ENCODE peak calls at places on chromosomes 7 and 10, in eight cellular contexts. One of them, this sample, is unnamed.

GRCh38 chr10:130350996-130351395 is 214.8 kb downstream of the GLRX3 start:
- DNase-seq in psoas muscle: no peak
- DNase-seq in cardiac muscle cell: no peak
- DNase-seq in astrocyte of the spinal cord: no peak
- DNase-seq in fibroblast of pulmonary artery: no peak
- DNase-seq in fibroblast of the aortic adventitia: no peak
- DNase-seq in AG09309: no peak
- DNase-seq in H1: no peak
- DNase-seq in this sample: no peak

GRCh38 chr7:132494474-132494873 is 81.8 kb downstream of the PLXNA4 start:
- DNase-seq in psoas muscle: no peak
- DNase-seq in cardiac muscle cell: no peak
- DNase-seq in astrocyte of the spinal cord: no peak
- DNase-seq in fibroblast of pulmonary artery: no peak
- DNase-seq in fibroblast of the aortic adventitia: no peak
- DNase-seq in AG09309: no peak
- DNase-seq in H1: no peak
- DNase-seq in this sample: no peak

GRCh38 chr10:16777473-16778370 is 39.5 kb downstream of the RSU1 start:
- DNase-seq in psoas muscle: no peak
- DNase-seq in cardiac muscle cell: peak; percentile 77
- DNase-seq in astrocyte of the spinal cord: peak; percentile 60
- DNase-seq in fibroblast of pulmonary artery: peak; percentile 84
- DNase-seq in fibroblast of the aortic adventitia: peak; percentile 73
- DNase-seq in AG09309: peak; percentile 5
- DNase-seq in H1: no peak
- DNase-seq in this sample: peak; percentile 23

GRCh38 chr10:103617362-103618026 is 124.0 kb downstream of the NEURL1 start:
- DNase-seq in psoas muscle: no peak
- DNase-seq in cardiac muscle cell: no peak
- DNase-seq in astrocyte of the spinal cord: no peak
- DNase-seq in fibroblast of pulmonary artery: no peak
- DNase-seq in fibroblast of the aortic adventitia: no peak
- DNase-seq in AG09309: no peak
- DNase-seq in H1: no peak
- DNase-seq in this sample: no peak

GRCh38 chr7:158366346-158366745 is 221.3 kb downstream of the PTPRN2 start:
- DNase-seq in psoas muscle: no peak
- DNase-seq in cardiac muscle cell: no peak
- DNase-seq in astrocyte of the spinal cord: no peak
- DNase-seq in fibroblast of pulmonary artery: no peak
- DNase-seq in fibroblast of the aortic adventitia: no peak
- DNase-seq in AG09309: no peak
- DNase-seq in H1: no peak
- DNase-seq in this sample: no peak

GRCh38 chr7:143405158-143405557 is 3.5 kb downstream of the EPHA1 start:
- DNase-seq in psoas muscle: no peak
- DNase-seq in cardiac muscle cell: no peak
- DNase-seq in astrocyte of the spinal cord: no peak
- DNase-seq in fibroblast of pulmonary artery: peak; percentile 56
- DNase-seq in fibroblast of the aortic adventitia: no peak
- DNase-seq in AG09309: no peak
- DNase-seq in H1: no peak
- DNase-seq in this sample: no peak

GRCh38 chr7:80732635-80733034 is 94.2 kb downstream of the CD36 start:
- DNase-seq in psoas muscle: no peak
- DNase-seq in cardiac muscle cell: no peak
- DNase-seq in astrocyte of the spinal cord: no peak
- DNase-seq in fibroblast of pulmonary artery: no peak
- DNase-seq in fibroblast of the aortic adventitia: no peak
- DNase-seq in AG09309: no peak
- DNase-seq in H1: peak; percentile 47
- DNase-seq in this sample: no peak

GRCh38 chr7:73900286-73900685 is 39.3 kb downstream of the TMEM270 start:
- DNase-seq in psoas muscle: no peak
- DNase-seq in cardiac muscle cell: no peak
- DNase-seq in astrocyte of the spinal cord: peak; percentile 29
- DNase-seq in fibroblast of pulmonary artery: no peak
- DNase-seq in fibroblast of the aortic adventitia: no peak
- DNase-seq in AG09309: no peak
- DNase-seq in H1: no peak
- DNase-seq in this sample: no peak

GRCh38 chr7:98250789-98251188 is 1.2 kb downstream of the TECPR1 start:
- DNase-seq in psoas muscle: no peak
- DNase-seq in cardiac muscle cell: no peak
- DNase-seq in astrocyte of the spinal cord: no peak
- DNase-seq in fibroblast of pulmonary artery: no peak
- DNase-seq in fibroblast of the aortic adventitia: no peak
- DNase-seq in AG09309: no peak
- DNase-seq in H1: no peak
- DNase-seq in this sample: no peak

GRCh38 chr7:158558816-158559215 is 28.8 kb downstream of the PTPRN2 start:
- DNase-seq in psoas muscle: no peak
- DNase-seq in cardiac muscle cell: no peak
- DNase-seq in astrocyte of the spinal cord: no peak
- DNase-seq in fibroblast of pulmonary artery: no peak
- DNase-seq in fibroblast of the aortic adventitia: no peak
- DNase-seq in AG09309: no peak
- DNase-seq in H1: no peak
- DNase-seq in this sample: no peak

GRCh38 chr10:5576154-5576748 is 51.5 kb downstream of the CALML3 start:
- DNase-seq in psoas muscle: no peak
- DNase-seq in cardiac muscle cell: no peak
- DNase-seq in astrocyte of the spinal cord: no peak
- DNase-seq in fibroblast of pulmonary artery: no peak
- DNase-seq in fibroblast of the aortic adventitia: no peak
- DNase-seq in AG09309: no peak
- DNase-seq in H1: no peak
- DNase-seq in this sample: no peak

GRCh38 chr10:9311702-9312499 is 1257.4 kb downstream of the GATA3 start:
- DNase-seq in psoas muscle: no peak
- DNase-seq in cardiac muscle cell: no peak
- DNase-seq in astrocyte of the spinal cord: no peak
- DNase-seq in fibroblast of pulmonary artery: no peak
- DNase-seq in fibroblast of the aortic adventitia: no peak
- DNase-seq in AG09309: no peak
- DNase-seq in H1: no peak
- DNase-seq in this sample: no peak

GRCh38 chr7:27359167-27359731 is 116.6 kb downstream of the EVX1 start:
- DNase-seq in psoas muscle: no peak
- DNase-seq in cardiac muscle cell: no peak
- DNase-seq in astrocyte of the spinal cord: no peak
- DNase-seq in fibroblast of pulmonary artery: no peak
- DNase-seq in fibroblast of the aortic adventitia: no peak
- DNase-seq in AG09309: no peak
- DNase-seq in H1: no peak
- DNase-seq in this sample: no peak

GRCh38 chr10:28719789-28720436 is 42.6 kb downstream of the BAMBI start:
- DNase-seq in psoas muscle: no peak
- DNase-seq in cardiac muscle cell: no peak
- DNase-seq in astrocyte of the spinal cord: peak; percentile 30
- DNase-seq in fibroblast of pulmonary artery: peak; percentile 70
- DNase-seq in fibroblast of the aortic adventitia: peak; percentile 65
- DNase-seq in AG09309: no peak
- DNase-seq in H1: no peak
- DNase-seq in this sample: no peak

GRCh38 chr10:47237316-47238260 is 62.4 kb upstream of the GDF10 start:
- DNase-seq in psoas muscle: no peak
- DNase-seq in cardiac muscle cell: no peak
- DNase-seq in astrocyte of the spinal cord: no peak
- DNase-seq in fibroblast of pulmonary artery: no peak
- DNase-seq in fibroblast of the aortic adventitia: no peak
- DNase-seq in AG09309: no peak
- DNase-seq in H1: peak; percentile 40
- DNase-seq in this sample: no peak

GRCh38 chr10:113997428-113997827 is 46.2 kb upstream of the ADRB1 start:
- DNase-seq in psoas muscle: peak; percentile 18
- DNase-seq in cardiac muscle cell: no peak
- DNase-seq in astrocyte of the spinal cord: no peak
- DNase-seq in fibroblast of pulmonary artery: no peak
- DNase-seq in fibroblast of the aortic adventitia: no peak
- DNase-seq in AG09309: no peak
- DNase-seq in H1: no peak
- DNase-seq in this sample: no peak

GRCh38 chr10:84525120-84525806 is 196.9 kb downstream of the CCSER2 start:
- DNase-seq in psoas muscle: no peak
- DNase-seq in cardiac muscle cell: peak; percentile 29
- DNase-seq in astrocyte of the spinal cord: no peak
- DNase-seq in fibroblast of pulmonary artery: peak; percentile 47
- DNase-seq in fibroblast of the aortic adventitia: peak; percentile 33
- DNase-seq in AG09309: no peak
- DNase-seq in H1: no peak
- DNase-seq in this sample: no peak

GRCh38 chr10:14414901-14415300 is 84.2 kb upstream of the FRMD4A start:
- DNase-seq in psoas muscle: no peak
- DNase-seq in cardiac muscle cell: no peak
- DNase-seq in astrocyte of the spinal cord: peak; percentile 81
- DNase-seq in fibroblast of pulmonary artery: peak; percentile 50
- DNase-seq in fibroblast of the aortic adventitia: peak; percentile 43
- DNase-seq in AG09309: no peak
- DNase-seq in H1: no peak
- DNase-seq in this sample: peak; percentile 45

GRCh38 chr10:91350651-91351081 is 59.5 kb upstream of the HECTD2 start:
- DNase-seq in psoas muscle: no peak
- DNase-seq in cardiac muscle cell: no peak
- DNase-seq in astrocyte of the spinal cord: peak; percentile 47
- DNase-seq in fibroblast of pulmonary artery: peak; percentile 50
- DNase-seq in fibroblast of the aortic adventitia: peak; percentile 39
- DNase-seq in AG09309: no peak
- DNase-seq in H1: no peak
- DNase-seq in this sample: no peak

GRCh38 chr7:1598286-1598685 is 28.5 kb upstream of the PSMG3 start:
- DNase-seq in psoas muscle: no peak
- DNase-seq in cardiac muscle cell: no peak
- DNase-seq in astrocyte of the spinal cord: no peak
- DNase-seq in fibroblast of pulmonary artery: no peak
- DNase-seq in fibroblast of the aortic adventitia: no peak
- DNase-seq in AG09309: no peak
- DNase-seq in H1: no peak
- DNase-seq in this sample: no peak

GRCh38 chr7:1597791-1598190 is 28.0 kb upstream of the PSMG3 start:
- DNase-seq in psoas muscle: no peak
- DNase-seq in cardiac muscle cell: no peak
- DNase-seq in astrocyte of the spinal cord: no peak
- DNase-seq in fibroblast of pulmonary artery: no peak
- DNase-seq in fibroblast of the aortic adventitia: no peak
- DNase-seq in AG09309: no peak
- DNase-seq in H1: no peak
- DNase-seq in this sample: no peak

GRCh38 chr7:1597361-1597760 is 27.5 kb upstream of the PSMG3 start:
- DNase-seq in psoas muscle: no peak
- DNase-seq in cardiac muscle cell: no peak
- DNase-seq in astrocyte of the spinal cord: no peak
- DNase-seq in fibroblast of pulmonary artery: no peak
- DNase-seq in fibroblast of the aortic adventitia: no peak
- DNase-seq in AG09309: no peak
- DNase-seq in H1: no peak
- DNase-seq in this sample: no peak

GRCh38 chr7:1599571-1600395 is 30.0 kb upstream of the PSMG3 start:
- DNase-seq in psoas muscle: no peak
- DNase-seq in cardiac muscle cell: no peak
- DNase-seq in astrocyte of the spinal cord: no peak
- DNase-seq in fibroblast of pulmonary artery: no peak
- DNase-seq in fibroblast of the aortic adventitia: no peak
- DNase-seq in AG09309: no peak
- DNase-seq in H1: no peak
- DNase-seq in this sample: no peak

DNA sequence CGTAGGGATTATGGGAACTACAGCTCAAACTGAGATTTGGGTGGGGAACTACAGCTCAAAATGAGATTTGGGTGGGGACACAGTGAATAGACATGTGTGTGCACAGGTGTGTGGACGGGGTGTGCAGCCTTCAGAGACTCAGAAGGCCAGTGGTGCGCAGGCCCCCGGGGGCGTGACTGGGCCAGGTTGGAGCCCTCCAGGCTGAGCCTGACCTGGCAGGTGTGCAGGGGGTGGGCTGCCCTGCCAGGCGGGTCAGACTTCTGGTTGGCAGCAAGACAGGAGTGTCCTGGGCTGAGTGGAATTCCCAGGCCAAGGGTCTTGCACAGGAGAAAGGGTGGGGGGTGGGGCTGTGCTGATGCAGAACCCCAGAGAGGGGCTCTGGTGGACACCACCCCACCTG is 29.1 kb upstream of the PSMG3 start:
- DNase-seq in psoas muscle: no peak
- DNase-seq in cardiac muscle cell: no peak
- DNase-seq in astrocyte of the spinal cord: no peak
- DNase-seq in fibroblast of pulmonary artery: no peak
- DNase-seq in fibroblast of the aortic adventitia: no peak
- DNase-seq in AG09309: no peak
- DNase-seq in H1: no peak
- DNase-seq in this sample: no peak
- H3K4me3 ChIP-seq in psoas muscle: no peak overlapping the region
- H3K4me3 ChIP-seq in cardiac muscle cell: no peak overlapping the region
- H3K4me3 ChIP-seq in astrocyte of the spinal cord: no peak overlapping the region
- H3K4me3 ChIP-seq in fibroblast of pulmonary artery: no peak overlapping the region
- H3K4me3 ChIP-seq in fibroblast of the aortic adventitia: no peak overlapping the region
- H3K4me3 ChIP-seq in AG09309: no peak overlapping the region
- H3K4me3 ChIP-seq in H1: no peak overlapping the region
- H3K4me3 ChIP-seq in this sample: no peak overlapping the region

GRCh38 chr10:109882251-109883057 is 40.9 kb downstream of the XPNPEP1 start:
- DNase-seq in psoas muscle: no peak
- DNase-seq in cardiac muscle cell: no peak
- DNase-seq in astrocyte of the spinal cord: no peak
- DNase-seq in fibroblast of pulmonary artery: no peak
- DNase-seq in fibroblast of the aortic adventitia: no peak
- DNase-seq in AG09309: no peak
- DNase-seq in H1: no peak
- DNase-seq in this sample: no peak
- TF ChIP-seq CTCF in psoas muscle: no peak
- TF ChIP-seq CTCF in cardiac muscle cell: no peak
- TF ChIP-seq CTCF in astrocyte of the spinal cord: no peak
- TF ChIP-seq CTCF in fibroblast of pulmonary artery: no peak
- TF ChIP-seq CTCF in fibroblast of the aortic adventitia: no peak
- TF ChIP-seq CTCF in AG09309: no peak
- TF ChIP-seq CTCF in H1: no peak
- TF ChIP-seq CTCF in this sample: no peak

GRCh38 chr7:51146816-51147586 is 169.6 kb downstream of the COBL start:
- DNase-seq in psoas muscle: no peak
- DNase-seq in cardiac muscle cell: no peak
- DNase-seq in astrocyte of the spinal cord: no peak
- DNase-seq in fibroblast of pulmonary artery: no peak
- DNase-seq in fibroblast of the aortic adventitia: no peak
- DNase-seq in AG09309: no peak
- DNase-seq in H1: peak; percentile 43
- DNase-seq in this sample: no peak
- H3K4me3 ChIP-seq in psoas muscle: no peak overlapping the region
- H3K4me3 ChIP-seq in cardiac muscle cell: no peak overlapping the region
- H3K4me3 ChIP-seq in astrocyte of the spinal cord: no peak overlapping the region
- H3K4me3 ChIP-seq in fibroblast of pulmonary artery: no peak overlapping the region
- H3K4me3 ChIP-seq in fibroblast of the aortic adventitia: no peak overlapping the region
- H3K4me3 ChIP-seq in AG09309: no peak overlapping the region
- H3K4me3 ChIP-seq in H1: no peak overlapping the region
- H3K4me3 ChIP-seq in this sample: no peak overlapping the region

DNA sequence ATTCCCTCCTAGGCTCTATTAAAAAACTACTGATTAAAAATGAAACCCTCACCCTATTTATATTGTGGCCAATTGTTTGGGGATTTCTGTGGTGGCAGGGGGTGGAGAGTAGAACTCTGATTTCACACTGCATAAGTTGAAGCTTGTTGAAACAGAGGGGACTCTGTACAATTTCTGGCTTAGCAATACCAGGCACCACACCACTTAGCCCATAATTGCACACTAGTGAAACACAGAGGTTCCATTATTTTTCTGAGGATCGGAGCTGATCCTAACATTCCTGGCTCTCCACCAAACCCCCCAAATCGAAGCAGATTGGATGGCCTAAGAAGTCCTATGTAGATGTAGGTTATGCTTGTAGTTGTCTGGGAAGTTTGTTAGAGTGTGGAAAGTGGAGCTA is 47.0 kb downstream of the PTN start:
- DNase-seq in psoas muscle: no peak
- DNase-seq in cardiac muscle cell: no peak
- DNase-seq in astrocyte of the spinal cord: no peak
- DNase-seq in fibroblast of pulmonary artery: no peak
- DNase-seq in fibroblast of the aortic adventitia: no peak
- DNase-seq in AG09309: no peak
- DNase-seq in H1: no peak
- DNase-seq in this sample: no peak
- TF ChIP-seq CTCF in psoas muscle: no peak
- TF ChIP-seq CTCF in cardiac muscle cell: no peak
- TF ChIP-seq CTCF in astrocyte of the spinal cord: no peak
- TF ChIP-seq CTCF in fibroblast of pulmonary artery: no peak
- TF ChIP-seq CTCF in fibroblast of the aortic adventitia: no peak
- TF ChIP-seq CTCF in AG09309: no peak
- TF ChIP-seq CTCF in H1: no peak
- TF ChIP-seq CTCF in this sample: no peak